ENCODE peak calls at places on chromosomes 5 and 9, in nine cellular contexts. V is stomach; I is pancreas; W is ascending aorta; F is CD8-positive, alpha-beta T cell; C is ovary; X is spleen; P is K562; Z is neuronal stem cell. E is an unnamed sample. For H3K9me3 and H3K27me3, the result is how much of the 10 kb centered on the place peaks cover.

GRCh38 chr9:135797507-135798302 is 95.7 kb downstream of the KCNT1 start:
- DNase-seq in V (peak), I (peak), W (no peak), F (no peak), C (no peak), X (no peak), P (peak), Z (peak), E (peak)

GRCh38 chr9:113963017-113963620 is 87.0 kb downstream of the ZNF618 start:
- DNase-seq in V (peak), I (no peak), W (peak), F (peak), C (no peak), X (no peak), P (peak), Z (peak), E (peak)

GRCh38 chr5:141382469-141383294 is at the start of gene PCDHGA7:
- DNase-seq in V (no peak), I (no peak), W (no peak), F (no peak), C (no peak), X (no peak), P (peak), Z (no peak), E (no peak)

GRCh38 chr5:122165574-122166021 is 36.3 kb downstream of the ZNF474 start:
- DNase-seq in V (no peak), I (no peak), W (no peak), F (no peak), C (no peak), X (no peak), P (no peak), Z (no peak), E (no peak)

GRCh38 chr5:110769282-110769681 is 30.5 kb downstream of the SLC25A46 start:
- DNase-seq in V (no peak), I (no peak), W (no peak), F (no peak), C (no peak), X (no peak), P (no peak), Z (no peak), E (no peak)

GRCh38 chr9:12718482-12719026 is 25.4 kb downstream of the TYRP1 start:
- DNase-seq in V (no peak), I (no peak), W (no peak), F (no peak), C (no peak), X (no peak), P (no peak), Z (peak), E (peak)

GRCh38 chr5:124398471-124398870 is 348.0 kb downstream of the ZNF608 start:
- DNase-seq in V (no peak), I (no peak), W (no peak), F (no peak), C (no peak), X (no peak), P (no peak), Z (no peak), E (no peak)

GRCh38 chr5:55766408-55766807 is 28.5 kb downstream of the DDX4 start:
- DNase-seq in V (no peak), I (no peak), W (no peak), F (no peak), C (no peak), X (no peak), P (no peak), Z (no peak), E (no peak)

GRCh38 chr5:92265804-92266203 is 882.7 kb upstream of the ARRDC3 start:
- DNase-seq in V (no peak), I (no peak), W (no peak), F (no peak), C (no peak), X (no peak), P (no peak), Z (no peak), E (no peak)

GRCh38 chr5:81787843-81788242 is 36.9 kb upstream of the SSBP2 start:
- DNase-seq in V (peak), I (no peak), W (peak), F (no peak), C (peak), X (no peak), P (peak), Z (peak), E (peak)

GRCh38 chr9:94839398-94839797 is 112.9 kb downstream of the AOPEP start:
- DNase-seq in V (no peak), I (no peak), W (no peak), F (no peak), C (no peak), X (no peak), P (no peak), Z (no peak), E (no peak)

GRCh38 chr5:160230686-160231527 is 1.6 kb downstream of the FABP6 start:
- DNase-seq in V (no peak), I (no peak), W (peak), F (no peak), C (no peak), X (no peak), P (no peak), Z (no peak), E (no peak)

GRCh38 chr9:115198018-115198417 is 80.1 kb upstream of the TNC start:
- DNase-seq in V (no peak), I (no peak), W (no peak), F (no peak), C (no peak), X (no peak), P (no peak), Z (no peak), E (no peak)

GRCh38 chr9:110912701-110913291 is 125.5 kb downstream of the LPAR1 start:
- DNase-seq in V (no peak), I (no peak), W (no peak), F (no peak), C (no peak), X (no peak), P (no peak), Z (no peak), E (no peak)

GRCh38 chr5:71938886-71939285 is 168.4 kb upstream of the MAP1B start:
- DNase-seq in V (peak), I (peak), W (no peak), F (no peak), C (no peak), X (no peak), P (no peak), Z (no peak), E (no peak)

GRCh38 chr9:137676998-137677397 is 58.2 kb downstream of the EHMT1 start:
- DNase-seq in V (no peak), I (no peak), W (no peak), F (no peak), C (no peak), X (peak), P (no peak), Z (no peak), E (no peak)

GRCh38 chr5:145752534-145752933 is 82.6 kb downstream of the PRELID2 start:
- DNase-seq in V (no peak), I (no peak), W (no peak), F (no peak), C (no peak), X (no peak), P (no peak), Z (no peak), E (no peak)

GRCh38 chr9:12604154-12604825 is 88.9 kb upstream of the TYRP1 start:
- DNase-seq in V (no peak), I (no peak), W (no peak), F (no peak), C (no peak), X (no peak), P (no peak), Z (no peak), E (peak)

GRCh38 chr9:101727621-101728524 is 10.6 kb downstream of the GRIN3A start:
- DNase-seq in V (no peak), I (no peak), W (no peak), F (no peak), C (no peak), X (no peak), P (peak), Z (no peak), E (peak)

GRCh38 chr5:68266457-68266856 is 50.9 kb downstream of the PIK3R1 start:
- DNase-seq in V (no peak), I (no peak), W (no peak), F (no peak), C (no peak), X (no peak), P (no peak), Z (no peak), E (no peak)

GRCh38 chr5:147483961-147484707 is 25.7 kb downstream of the DPYSL3 start:
- DNase-seq in V (no peak), I (no peak), W (peak), F (no peak), C (peak), X (peak), P (no peak), Z (no peak), E (peak)

GRCh38 chr5:171610686-171611085 is 174.9 kb upstream of the SMIM23 start:
- DNase-seq in V (no peak), I (no peak), W (no peak), F (no peak), C (no peak), X (no peak), P (no peak), Z (no peak), E (no peak)

DNA sequence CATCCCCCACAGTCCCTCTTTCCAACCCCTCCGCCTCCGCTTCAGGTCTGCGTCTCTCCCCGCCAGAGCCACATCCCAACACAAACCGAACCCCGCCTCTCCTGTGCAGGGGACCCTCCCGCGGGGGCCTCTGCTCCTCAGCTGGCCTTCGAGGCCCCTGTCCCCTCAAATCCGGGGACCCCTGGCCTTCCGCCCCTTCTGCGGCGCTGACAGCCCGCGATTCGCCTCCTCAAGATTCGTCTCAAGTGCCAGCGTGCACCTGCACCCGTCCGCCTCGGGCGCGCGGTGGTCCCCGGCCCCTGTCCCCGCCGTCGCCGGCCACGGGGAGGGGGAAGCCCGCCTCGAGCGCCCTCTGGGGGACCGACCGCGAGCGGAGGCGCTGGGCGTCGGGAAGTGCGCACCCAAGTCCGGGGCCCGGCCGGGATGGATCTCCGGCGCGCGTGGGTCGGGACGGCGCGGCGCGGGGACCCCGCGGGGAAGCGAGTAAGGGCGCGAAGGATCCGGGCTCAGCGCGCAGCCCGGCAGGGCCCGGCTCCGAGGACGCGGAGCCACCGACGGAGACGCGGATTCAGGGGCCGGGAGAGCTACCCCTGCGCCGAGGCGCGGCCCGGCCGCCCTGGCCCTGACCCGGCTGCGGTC is 623 bp downstream of the FLT4 start:
- DNase-seq in V (no peak), I (peak), W (peak), F (no peak), C (no peak), X (no peak), P (peak), Z (peak), E (no peak)
- H3K4me3 ChIP-seq in V (peak), I (peak), W (peak), F (peak), C (peak), X (peak), P (peak), Z (peak), E (peak)

DNA sequence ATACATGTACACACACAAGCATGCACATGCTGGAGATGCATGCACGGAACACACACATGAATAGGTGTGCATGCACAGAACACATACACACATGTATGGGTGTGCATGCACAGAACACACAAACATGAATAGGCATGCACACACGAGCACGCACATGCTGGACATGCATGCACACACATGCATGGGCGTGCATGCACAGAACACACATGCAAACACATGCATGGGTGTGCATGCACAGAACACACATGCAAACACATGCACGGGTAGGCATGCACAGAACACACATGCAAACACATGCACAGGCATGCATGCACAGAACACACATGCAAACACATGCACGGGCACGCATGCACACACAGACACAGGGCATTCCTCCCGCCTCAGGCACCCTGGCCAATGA is 382.3 kb downstream of the IRX2 start:
- DNase-seq in V (no peak), I (no peak), W (no peak), F (no peak), C (no peak), X (no peak), P (no peak), Z (no peak), E (no peak)
- H3K9me3 ChIP-seq in V (under half), I (under half), W (under half), F (under half), C (under half), X (under half), P (under half), Z (under half), E (under half)

GRCh38 chr9:26670052-26670640 is 222.5 kb downstream of the CAAP1 start:
- DNase-seq in V (no peak), I (no peak), W (no peak), F (no peak), C (no peak), X (no peak), P (no peak), Z (no peak), E (peak)
- H3K27me3 ChIP-seq in V (under half), I (under half), W (under half), F (under half), C (under half), X (under half), P (under half), Z (under half), E (under half)

DNA sequence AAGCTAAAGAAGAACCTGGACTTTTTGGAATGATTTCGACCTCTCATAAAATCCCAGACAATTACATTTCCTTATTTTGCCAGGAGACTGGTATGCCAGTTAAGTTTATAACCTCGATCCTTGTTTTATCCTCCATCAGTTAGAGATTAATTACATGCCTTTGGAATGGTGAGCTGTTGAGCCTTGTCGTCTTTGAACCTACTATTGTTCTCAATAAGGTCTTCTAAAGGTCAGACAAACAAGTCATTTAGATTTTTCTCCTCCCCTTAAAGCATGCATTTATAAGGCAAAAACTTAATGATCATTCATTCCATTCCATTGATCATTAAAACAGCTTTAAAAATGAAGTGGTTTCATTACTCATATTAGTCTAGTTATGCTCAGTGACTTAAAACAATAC is 304.9 kb downstream of the DOCK8 start:
- DNase-seq in V (no peak), I (no peak), W (no peak), F (no peak), C (no peak), X (no peak), P (no peak), Z (no peak), E (peak)
- H3K4me3 ChIP-seq in V (no peak), I (no peak), W (no peak), F (no peak), C (no peak), X (no peak), P (no peak), Z (no peak), E (no peak)

DNA sequence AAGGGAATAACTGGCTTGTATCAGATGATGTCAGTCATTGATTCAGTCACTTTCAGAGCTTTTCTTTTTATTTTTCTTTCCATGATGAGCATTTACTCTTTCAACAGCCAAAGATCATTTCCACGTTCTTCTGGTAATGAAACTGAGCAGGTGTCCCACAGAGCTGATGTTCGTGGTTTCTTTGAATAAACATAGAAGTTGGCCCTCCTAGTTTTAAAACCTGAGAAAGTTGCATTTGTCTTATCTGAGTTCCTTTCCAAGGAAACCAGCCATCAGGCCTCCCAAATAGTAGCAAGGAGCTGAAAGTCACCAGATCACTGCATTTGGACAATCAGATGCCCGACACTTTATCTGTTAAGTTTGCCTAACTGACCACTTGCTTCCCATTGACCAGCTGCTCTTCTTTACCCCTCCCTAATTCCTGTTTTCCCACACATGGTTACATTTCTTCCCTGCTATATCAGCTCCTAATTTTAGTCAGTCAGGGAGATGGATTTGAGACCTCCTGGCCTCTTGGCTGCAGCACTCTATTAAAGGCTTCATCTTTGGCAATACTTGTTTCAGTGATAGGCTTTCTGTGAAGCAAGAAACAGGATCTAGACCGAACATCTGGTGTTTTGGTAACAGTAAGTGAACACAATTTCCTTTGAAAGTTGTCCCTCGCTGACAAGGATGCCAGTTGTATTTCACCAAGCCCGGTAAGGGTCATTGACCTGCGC is 420.8 kb downstream of the CHSY3 start:
- DNase-seq in V (no peak), I (no peak), W (no peak), F (no peak), C (no peak), X (no peak), P (no peak), Z (no peak), E (no peak)
- H3K9me3 ChIP-seq in V (under half), I (under half), W (under half), F (under half), C (under half), X (under half), P (under half), Z (under half), E (under half)

GRCh38 chr5:1005362-1005851 is 3.2 kb upstream of the NKD2 start:
- DNase-seq in V (peak), I (peak), W (peak), F (no peak), C (peak), X (peak), P (no peak), Z (no peak), E (no peak)

GRCh38 chr5:1005904-1006655 is 2.5 kb upstream of the NKD2 start:
- DNase-seq in V (no peak), I (no peak), W (peak), F (no peak), C (peak), X (peak), P (no peak), Z (no peak), E (peak)

GRCh38 chr5:1007221-1007680 is 1.4 kb upstream of the NKD2 start:
- DNase-seq in V (peak), I (no peak), W (peak), F (no peak), C (peak), X (peak), P (no peak), Z (no peak), E (no peak)

GRCh38 chr5:1007681-1008450 is 736 bp upstream of the NKD2 start:
- DNase-seq in V (peak), I (peak), W (peak), F (no peak), C (peak), X (peak), P (no peak), Z (no peak), E (no peak)

DNA sequence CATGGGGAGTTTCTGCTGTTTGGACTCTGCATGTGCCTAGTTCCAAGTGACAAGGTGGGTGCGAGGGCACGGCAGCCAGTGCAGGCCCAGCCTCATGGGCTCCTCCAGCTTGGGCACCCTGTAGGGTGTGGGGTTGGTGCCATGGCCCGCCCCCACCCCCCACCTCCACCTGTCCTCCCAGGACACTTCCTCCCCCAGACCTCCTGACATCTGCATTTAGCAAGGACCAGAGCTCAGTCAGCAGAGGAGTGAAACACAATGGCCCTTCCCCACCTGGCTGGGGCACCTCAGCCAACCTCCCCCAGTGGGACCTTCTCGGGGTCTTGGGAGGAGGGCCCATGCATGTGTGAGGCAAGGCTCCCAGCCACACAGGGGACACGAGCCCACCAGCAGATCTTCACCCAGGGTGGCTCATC is 1.9 kb upstream of the NKD2 start:
- DNase-seq in V (peak), I (no peak), W (peak), F (no peak), C (peak), X (peak), P (no peak), Z (no peak), E (no peak)
- H3K27me3 ChIP-seq in V (half or more), I (under half), W (under half), F (under half), C (under half), X (under half), P (under half), Z (half or more), E (under half)

GRCh38 chr9:93466416-93467061 is 13.2 kb upstream of the FAM120AOS start:
- DNase-seq in V (no peak), I (no peak), W (no peak), F (no peak), C (no peak), X (no peak), P (no peak), Z (no peak), E (no peak)

GRCh38 chr9:93468763-93469456 is 15.5 kb upstream of the FAM120AOS start:
- DNase-seq in V (no peak), I (no peak), W (no peak), F (no peak), C (no peak), X (no peak), P (no peak), Z (no peak), E (no peak)

GRCh38 chr9:93467062-93467416 is 13.7 kb upstream of the FAM120AOS start:
- DNase-seq in V (no peak), I (no peak), W (no peak), F (no peak), C (no peak), X (no peak), P (peak), Z (no peak), E (no peak)

GRCh38 chr9:93465853-93466252 is 12.5 kb upstream of the FAM120AOS start:
- DNase-seq in V (peak), I (no peak), W (no peak), F (no peak), C (no peak), X (no peak), P (no peak), Z (no peak), E (no peak)

DNA sequence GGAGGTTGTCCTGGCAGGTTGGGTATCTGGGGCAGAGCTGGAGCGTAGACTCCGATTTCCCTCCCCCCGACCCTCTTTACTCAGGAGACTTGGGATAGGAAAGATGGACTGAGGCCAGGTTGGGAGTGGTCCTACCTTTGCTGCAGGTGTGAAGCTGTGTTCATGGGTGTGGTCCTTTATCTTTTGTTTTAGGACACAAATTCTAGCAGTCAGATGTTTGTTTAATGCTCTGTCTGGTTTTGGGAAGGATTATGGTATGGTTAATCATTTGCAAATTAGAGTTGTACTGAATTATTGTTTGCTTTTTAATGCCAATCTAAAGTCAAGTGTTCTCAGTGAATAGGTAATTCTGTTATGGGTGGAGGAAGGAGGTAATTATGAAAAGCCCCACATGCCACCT is 14.1 kb upstream of the FAM120AOS start:
- DNase-seq in V (peak), I (no peak), W (no peak), F (no peak), C (no peak), X (no peak), P (no peak), Z (no peak), E (peak)
- H3K4me3 ChIP-seq in V (no peak), I (no peak), W (no peak), F (no peak), C (no peak), X (no peak), P (no peak), Z (no peak), E (no peak)